ENCODE peak calls at places on chromosomes 13 and 19, in eight cellular contexts. V is Peyer's patch, B is MCF 10A, T is B cell, W is neural progenitor cell, U is uterus, R is astrocyte of the spinal cord, Z is RWPE2. O is an unnamed sample.

GRCh38 chr13:45068036-45069001 is 52.0 kb upstream of the GTF2F2 start:
- DNase-seq in T (no peak), W (no peak), R (no peak), U (no peak), V (no peak), B (no peak), Z (no peak), O (no peak)

GRCh38 chr19:14840206-14840605 is 5.2 kb upstream of the OR7A5 start:
- DNase-seq in V (no peak), T (no peak), U (no peak), Z (no peak), R (no peak), W (no peak), B (peak), O (no peak)

GRCh38 chr19:45817725-45818301 is 2.7 kb upstream of the RSPH6A start:
- DNase-seq in Z (no peak), R (no peak), T (no peak), B (peak), W (peak), V (no peak), U (no peak), O (peak)

GRCh38 chr13:30615851-30616311 is 1.8 kb upstream of the USPL1 start:
- DNase-seq in R (peak), W (no peak), U (no peak), T (no peak), V (no peak), B (peak), Z (no peak), O (no peak)

GRCh38 chr13:23828866-23829265 is 60.3 kb downstream of the MIPEP start:
- DNase-seq in R (peak), B (peak), W (no peak), V (no peak), Z (no peak), U (no peak), T (no peak), O (no peak)

GRCh38 chr19:27740396-27740795 is 1472.6 kb downstream of the UQCRFS1 start:
- DNase-seq in Z (no peak), T (no peak), V (no peak), U (no peak), W (no peak), B (no peak), R (no peak), O (peak)

GRCh38 chr13:20270163-20270865 is 38.2 kb upstream of the GJB6 start:
- DNase-seq in Z (no peak), B (peak), U (no peak), W (no peak), R (peak), T (no peak), V (no peak), O (no peak)

GRCh38 chr19:42143341-42144234 is 11.3 kb upstream of the POU2F2 start:
- DNase-seq in W (peak), R (peak), T (no peak), Z (no peak), B (peak), U (no peak), V (no peak), O (no peak)

GRCh38 chr13:94609196-94609595 is 7.5 kb downstream of the GPR180 start:
- DNase-seq in U (no peak), R (no peak), T (no peak), V (no peak), W (no peak), Z (no peak), B (no peak), O (no peak)

GRCh38 chr13:39941236-39941635 is 285.8 kb downstream of the COG6 start:
- DNase-seq in R (no peak), T (no peak), B (no peak), Z (no peak), U (no peak), W (no peak), V (no peak), O (no peak)

GRCh38 chr19:50167314-50167721 is 4.2 kb upstream of the IZUMO2 start:
- DNase-seq in B (no peak), Z (no peak), U (no peak), W (peak), R (no peak), V (peak), T (no peak), O (no peak)

GRCh38 chr19:52336117-52336811 is at the start of gene ZNF610:
- DNase-seq in R (peak), Z (peak), B (no peak), W (peak), V (peak), T (peak), U (peak), O (peak)

GRCh38 chr13:39144941-39145533 is 106.8 kb downstream of the NHLRC3 start:
- DNase-seq in R (peak), U (peak), V (no peak), Z (no peak), B (peak), T (no peak), W (peak), O (no peak)

GRCh38 chr19:47239610-47240296 is 8.8 kb upstream of the BBC3 start:
- DNase-seq in U (peak), W (peak), R (peak), B (no peak), V (peak), Z (no peak), T (peak), O (peak)

GRCh38 chr19:31975461-31975860 is 369.9 kb upstream of the ZNF507 start:
- DNase-seq in V (no peak), W (no peak), B (no peak), Z (no peak), T (no peak), U (no peak), R (no peak), O (peak)

GRCh38 chr13:98324105-98324504 is 147.0 kb upstream of the RNF113B start:
- DNase-seq in U (no peak), Z (no peak), T (no peak), R (peak), B (peak), W (no peak), V (no peak), O (no peak)

GRCh38 chr13:38346764-38347163 is 2.9 kb upstream of the UFM1 start:
- DNase-seq in U (no peak), R (no peak), T (no peak), Z (no peak), V (no peak), W (no peak), B (peak), O (no peak)

GRCh38 chr19:43625918-43626579 is 6.6 kb upstream of the ZNF428 start:
- DNase-seq in T (no peak), U (no peak), Z (no peak), B (peak), W (peak), V (no peak), R (no peak), O (no peak)

GRCh38 chr19:43622956-43623355 is 3.5 kb upstream of the ZNF428 start:
- DNase-seq in W (no peak), R (no peak), U (no peak), T (no peak), B (no peak), V (no peak), Z (no peak), O (no peak)

GRCh38 chr19:43623889-43624670 is 4.7 kb upstream of the ZNF428 start:
- DNase-seq in R (no peak), T (no peak), U (no peak), W (peak), Z (no peak), V (no peak), B (no peak), O (no peak)

GRCh38 chr19:43626838-43627237 is 7.4 kb upstream of the ZNF428 start:
- DNase-seq in V (no peak), Z (no peak), B (no peak), R (no peak), T (no peak), W (no peak), U (no peak), O (no peak)

DNA sequence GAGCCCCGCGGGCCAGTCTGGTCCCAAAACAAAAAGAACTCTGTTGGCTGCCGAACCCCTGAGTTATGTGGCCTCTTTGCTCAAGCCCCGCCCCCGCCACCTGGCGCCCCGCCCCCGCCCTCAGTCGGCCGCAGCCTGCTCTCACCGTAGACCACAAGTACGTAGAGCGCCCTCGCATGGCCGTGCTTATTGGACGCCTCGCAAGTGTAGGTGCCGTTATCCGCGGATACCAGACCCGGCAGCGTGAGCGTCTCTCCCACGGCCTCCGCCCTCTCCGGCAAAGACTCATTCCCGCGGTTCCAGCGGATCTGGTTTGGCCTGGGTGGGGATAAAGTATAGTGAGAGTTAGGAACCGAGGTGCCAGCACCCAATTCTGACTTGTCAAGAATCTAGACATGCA is 5.5 kb upstream of the ZNF428 start:
- DNase-seq in V (peak), R (no peak), T (peak), W (peak), Z (no peak), U (no peak), B (peak), O (no peak)
- TF ChIP-seq CTCF in V (no peak), R (no peak), T (peak), W (peak), Z (no peak), U (no peak), B (peak), O (no peak)

GRCh38 chr19:57802269-57802668 is 12.4 kb downstream of the ZNF552 start:
- DNase-seq in T (peak), R (no peak), Z (no peak), B (no peak), U (no peak), W (no peak), V (no peak), O (no peak)
- TF ChIP-seq CTCF in T (peak), R (no peak), Z (no peak), B (no peak), U (no peak), W (peak), V (no peak), O (no peak)

DNA sequence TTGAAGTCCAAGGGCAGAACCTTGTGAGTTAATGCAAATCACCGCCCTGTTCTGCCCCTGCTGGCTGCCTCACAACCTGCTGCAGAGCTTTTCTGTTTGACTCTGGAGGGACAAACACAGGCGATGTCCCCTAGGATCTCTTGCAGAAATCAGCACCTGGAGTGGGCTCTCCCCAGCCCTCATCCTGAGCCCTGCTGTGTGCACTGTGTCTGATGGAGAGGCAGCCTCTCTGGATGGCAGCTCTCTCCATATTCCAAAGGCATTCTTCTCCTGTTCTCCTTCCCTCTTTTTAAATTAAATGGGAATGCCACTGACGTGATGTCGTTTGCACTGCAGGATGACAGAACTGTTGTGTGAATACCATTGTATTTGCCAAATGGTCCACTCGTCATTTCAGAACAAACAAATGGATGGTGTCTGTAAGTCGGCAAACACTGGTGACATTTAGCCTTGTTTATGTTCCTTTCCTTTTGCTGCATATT is 184.1 kb downstream of the ZNF536 start:
- DNase-seq in T (no peak), Z (no peak), R (no peak), V (no peak), W (peak), U (no peak), B (no peak), O (no peak)
- TF ChIP-seq CTCF in T (no peak), Z (no peak), R (no peak), V (no peak), W (peak), U (no peak), B (no peak), O (no peak)

DNA sequence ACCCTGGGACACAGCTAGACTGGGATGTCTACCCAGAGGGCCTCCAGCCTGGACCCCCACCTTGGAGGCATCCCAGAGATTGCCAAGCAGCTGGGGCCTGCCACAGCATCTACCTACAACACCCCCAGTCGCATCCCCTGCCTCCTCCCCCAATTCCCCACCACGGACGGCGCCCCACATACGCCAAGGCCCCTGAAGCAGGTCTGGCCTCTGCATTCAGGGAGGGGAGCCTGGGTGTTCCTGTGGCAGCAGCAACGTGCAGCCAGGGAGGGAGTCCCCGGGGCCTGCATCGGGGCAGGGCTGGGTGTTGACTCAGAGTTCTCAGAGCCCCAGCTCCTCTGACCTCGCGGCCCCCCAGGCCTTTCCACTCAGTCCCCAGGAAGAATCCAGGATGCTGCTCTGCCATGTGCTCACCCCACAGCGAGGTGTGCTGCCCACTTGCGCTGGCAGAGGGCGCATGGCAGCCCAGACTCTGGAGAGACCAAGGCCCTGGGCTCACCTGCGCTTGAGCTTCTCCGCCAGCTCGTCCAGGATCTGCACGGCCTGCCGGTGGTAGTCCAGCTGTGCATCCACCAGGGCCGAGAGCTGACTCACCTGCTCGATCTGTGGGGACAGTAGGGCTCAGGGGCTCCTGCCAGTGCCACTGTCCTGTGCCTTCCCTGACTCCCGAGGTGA is 19.6 kb downstream of the MPND start:
- DNase-seq in W (peak), B (peak), V (peak), T (no peak), U (no peak), R (no peak), Z (peak), O (no peak)
- TF ChIP-seq CTCF in W (peak), B (peak), V (no peak), T (no peak), U (no peak), R (peak), Z (peak), O (peak)

GRCh38 chr19:33219261-33219812 is 6.3 kb downstream of the SLC7A10 start:
- DNase-seq in U (no peak), B (no peak), Z (no peak), V (no peak), R (peak), W (peak), T (no peak), O (no peak)
- TF ChIP-seq CTCF in U (no peak), B (no peak), Z (no peak), V (no peak), R (peak), W (peak), T (no peak), O (no peak)

GRCh38 chr13:103238441-103238840 is 172.2 kb upstream of the SLC10A2 start:
- DNase-seq in R (no peak), V (no peak), W (no peak), Z (no peak), T (no peak), U (no peak), B (no peak), O (no peak)

DNA sequence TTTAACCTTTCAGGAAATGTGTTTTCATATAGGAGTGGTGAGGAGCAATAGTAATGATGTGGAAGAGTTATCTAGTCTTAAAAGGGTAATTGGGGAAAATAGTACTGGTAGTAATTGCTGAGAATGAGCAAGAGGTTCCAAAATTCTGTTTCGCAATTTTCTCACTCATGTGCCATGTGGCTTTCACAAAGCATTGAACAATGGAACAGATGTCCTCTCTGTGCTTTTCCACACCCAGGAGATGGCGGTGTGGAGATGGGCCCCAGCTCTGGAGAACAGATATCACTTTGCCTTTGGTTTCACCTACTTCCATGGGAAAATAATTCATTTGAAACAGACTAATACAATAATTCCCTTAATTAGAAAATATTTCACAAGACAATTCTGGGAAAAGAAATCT is 170.0 kb upstream of the SLC10A2 start:
- DNase-seq in T (no peak), R (peak), W (no peak), V (no peak), Z (no peak), B (peak), U (no peak), O (no peak)
- TF ChIP-seq CTCF in T (no peak), R (peak), W (no peak), V (no peak), Z (peak), B (peak), U (no peak), O (peak)

DNA sequence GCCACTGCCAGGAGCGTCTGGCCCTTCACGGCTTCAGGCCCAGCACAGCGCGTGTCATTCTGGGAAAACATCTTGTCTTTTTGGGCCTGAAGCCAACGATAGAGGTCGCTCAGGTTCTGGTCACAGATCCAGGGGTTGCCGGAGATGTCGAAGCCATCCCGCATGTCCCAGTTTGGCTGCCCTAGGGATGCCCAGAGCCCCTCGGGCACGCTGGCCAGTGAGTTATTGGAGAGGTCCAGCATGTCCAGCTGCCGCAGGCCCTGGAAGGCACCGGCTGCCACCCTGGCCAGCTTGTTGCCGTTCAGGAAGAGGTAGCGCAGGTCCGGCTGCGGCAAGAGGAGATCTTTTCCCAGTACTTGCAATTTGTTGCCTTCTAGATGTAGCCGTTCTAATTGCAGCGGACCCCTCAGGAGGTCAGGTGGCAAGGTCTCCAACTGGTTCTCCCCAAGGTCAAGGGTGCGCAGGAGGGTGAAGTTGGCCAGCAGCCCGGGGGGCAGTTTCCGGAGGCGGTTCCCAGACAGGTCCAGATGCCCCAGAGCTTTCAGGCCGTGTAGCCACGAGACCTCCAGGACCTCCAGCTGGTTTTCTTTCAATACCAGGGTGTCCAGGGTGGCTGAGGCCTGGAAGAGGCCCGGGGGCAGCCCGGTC is 1.8 kb downstream of the LRG1 start:
- DNase-seq in V (no peak), T (no peak), B (no peak), U (no peak), Z (no peak), R (no peak), W (peak), O (no peak)
- TF ChIP-seq CTCF in V (no peak), T (no peak), B (no peak), U (no peak), Z (no peak), R (no peak), W (peak), O (no peak)